ENCODE peak calls at places on chromosomes 16 and 17, in four cellular contexts. V is right lobe of liver; D is stimulated activated CD8-positive, alpha-beta memory T cell treated with anti-CD3 and anti-CD28 coated beads, Interleukin-7, amount 100 ng/mL, for 1 hour; N is ACHN. B is an unnamed sample.

GRCh38 chr16:4435668-4436067 is 10.0 kb downstream of the DNAJA3 start:
- DNase-seq in V (no peak), D (no peak), N (no peak), B (no peak)

GRCh38 chr16:85753559-85753958 is 2.7 kb upstream of the C16orf74 start:
- DNase-seq in V (no peak), D (no peak), N (no peak), B (no peak)

GRCh38 chr16:79415983-79416641 is 184.4 kb downstream of the MAF start:
- DNase-seq in V (no peak), D (no peak), N (no peak), B (no peak)

GRCh38 chr17:40607641-40608040 is 40.0 kb downstream of the SMARCE1 start:
- DNase-seq in V (no peak), D (no peak), N (no peak), B (no peak)

GRCh38 chr17:164536-165235 is 16.8 kb downstream of the DOC2B start:
- DNase-seq in V (no peak), D (no peak), N (peak; percentile 66), B (no peak)

GRCh38 chr16:83137894-83138293 is 511.1 kb downstream of the CDH13 start:
- DNase-seq in V (no peak), D (no peak), N (no peak), B (no peak)

GRCh38 chr17:50691550-50692447 is 15.9 kb downstream of the ANKRD40 start:
- DNase-seq in V (peak; percentile 46), D (no peak), N (no peak), B (no peak)

GRCh38 chr17:27558341-27558740 is 72.6 kb upstream of the LGALS9 start:
- DNase-seq in V (no peak), D (no peak), N (no peak), B (no peak)

GRCh38 chr17:67574658-67575293 is 143.0 kb upstream of the NOL11 start:
- DNase-seq in V (no peak), D (no peak), N (no peak), B (no peak)

GRCh38 chr16:66334856-66335255 is 31.6 kb upstream of the CDH5 start:
- DNase-seq in V (no peak), D (no peak), N (no peak), B (no peak)

GRCh38 chr16:22946433-22946832 is 132.5 kb downstream of the HS3ST2 start:
- DNase-seq in V (no peak), D (no peak), N (no peak), B (no peak)

GRCh38 chr16:80585764-80586163 is 45.0 kb downstream of the DYNLRB2 start:
- DNase-seq in V (no peak), D (no peak), N (no peak), B (no peak)

GRCh38 chr16:84514874-84515835 is 10.7 kb upstream of the MEAK7 start:
- DNase-seq in V (peak; percentile 65), D (peak; percentile 55), N (no peak), B (no peak)

GRCh38 chr17:79188048-79188447 is 113.4 kb downstream of the ENGASE start:
- DNase-seq in V (no peak), D (no peak), N (peak; percentile 43), B (no peak)

GRCh38 chr17:915416-916201 is 64.0 kb downstream of the NXN start:
- DNase-seq in V (no peak), D (no peak), N (no peak), B (no peak)

GRCh38 chr16:31181102-31181830 is 1.3 kb downstream of the FUS start:
- DNase-seq in V (peak; percentile 63), D (no peak), N (peak; percentile 58), B (no peak)

GRCh38 chr17:81148571-81148970 is 16.7 kb upstream of the PVALEF start:
- DNase-seq in V (no peak), D (no peak), N (no peak), B (no peak)

GRCh38 chr17:38898812-38899348 is 26.5 kb upstream of the LASP1NB start:
- DNase-seq in V (no peak), D (peak; percentile 58), N (no peak), B (no peak)

GRCh38 chr17:38343608-38343980 is at the start of gene GPR179:
- DNase-seq in V (no peak), D (no peak), N (no peak), B (no peak)

GRCh38 chr17:2517539-2517938 is 5.9 kb upstream of the METTL16 start:
- DNase-seq in V (no peak), D (no peak), N (no peak), B (no peak)

GRCh38 chr16:24378999-24379398 is 122.9 kb downstream of the CACNG3 start:
- DNase-seq in V (no peak), D (no peak), N (no peak), B (no peak)

GRCh38 chr17:47981462-47981861 is 10.5 kb downstream of the CDK5RAP3 start:
- DNase-seq in V (no peak), D (no peak), N (no peak), B (no peak)

GRCh38 chr17:77496401-77496801 is 355.6 kb downstream of the SEC14L1 start:
- DNase-seq in V (peak; percentile 24), D (no peak), N (no peak), B (no peak)